ENCODE peak calls at places on chromosome 10, in five cellular contexts. W is GM23248; S is H9; E is CD4-positive, CD25-positive, alpha-beta regulatory T cell; B is left lung. Y is an unnamed sample. For H3K4me1 and H3K27me3, the result is how much of the 10 kb centered on the place peaks cover.

GRCh38 chr10:23198610-23198939 is 6.5 kb downstream of the PTF1A start:
- DNase-seq in W (no peak), S (no peak), E (no peak), B (no peak), Y (no peak)

GRCh38 chr10:60615551-60615950 is 162.7 kb upstream of the CDK1 start:
- DNase-seq in W (no peak), S (no peak), E (no peak), B (no peak), Y (no peak)

GRCh38 chr10:35643976-35644799 is 2.1 kb upstream of the FZD8 start:
- DNase-seq in W (peak), S (peak), E (no peak), B (no peak), Y (peak)

GRCh38 chr10:72334832-72335393 is 19.8 kb downstream of the DNAJB12 start:
- DNase-seq in W (no peak), S (peak), E (peak), B (peak), Y (peak)

GRCh38 chr10:92590623-92591549 is 2.0 kb upstream of the KIF11 start:
- DNase-seq in W (peak), S (peak), E (no peak), B (no peak), Y (peak)

GRCh38 chr10:128808921-128809440 is 658.1 kb upstream of the MGMT start:
- DNase-seq in W (no peak), S (no peak), E (no peak), B (no peak), Y (peak)

GRCh38 chr10:101771380-101771779 is 4.5 kb downstream of the FGF8 start:
- DNase-seq in W (no peak), S (no peak), E (no peak), B (no peak), Y (no peak)

GRCh38 chr10:101106351-101106750 is 24.7 kb upstream of the TLX1 start:
- DNase-seq in W (no peak), S (no peak), E (no peak), B (no peak), Y (no peak)

GRCh38 chr10:42961156-42961589 is 115.7 kb upstream of the RET start:
- DNase-seq in W (no peak), S (peak), E (no peak), B (no peak), Y (peak)

GRCh38 chr10:105770813-105771212 is 1129.7 kb downstream of the SORCS3 start:
- DNase-seq in W (no peak), S (no peak), E (no peak), B (no peak), Y (no peak)
- H3K4me1 ChIP-seq in W (under half), S (under half), E (under half), B (under half), Y (under half)

DNA sequence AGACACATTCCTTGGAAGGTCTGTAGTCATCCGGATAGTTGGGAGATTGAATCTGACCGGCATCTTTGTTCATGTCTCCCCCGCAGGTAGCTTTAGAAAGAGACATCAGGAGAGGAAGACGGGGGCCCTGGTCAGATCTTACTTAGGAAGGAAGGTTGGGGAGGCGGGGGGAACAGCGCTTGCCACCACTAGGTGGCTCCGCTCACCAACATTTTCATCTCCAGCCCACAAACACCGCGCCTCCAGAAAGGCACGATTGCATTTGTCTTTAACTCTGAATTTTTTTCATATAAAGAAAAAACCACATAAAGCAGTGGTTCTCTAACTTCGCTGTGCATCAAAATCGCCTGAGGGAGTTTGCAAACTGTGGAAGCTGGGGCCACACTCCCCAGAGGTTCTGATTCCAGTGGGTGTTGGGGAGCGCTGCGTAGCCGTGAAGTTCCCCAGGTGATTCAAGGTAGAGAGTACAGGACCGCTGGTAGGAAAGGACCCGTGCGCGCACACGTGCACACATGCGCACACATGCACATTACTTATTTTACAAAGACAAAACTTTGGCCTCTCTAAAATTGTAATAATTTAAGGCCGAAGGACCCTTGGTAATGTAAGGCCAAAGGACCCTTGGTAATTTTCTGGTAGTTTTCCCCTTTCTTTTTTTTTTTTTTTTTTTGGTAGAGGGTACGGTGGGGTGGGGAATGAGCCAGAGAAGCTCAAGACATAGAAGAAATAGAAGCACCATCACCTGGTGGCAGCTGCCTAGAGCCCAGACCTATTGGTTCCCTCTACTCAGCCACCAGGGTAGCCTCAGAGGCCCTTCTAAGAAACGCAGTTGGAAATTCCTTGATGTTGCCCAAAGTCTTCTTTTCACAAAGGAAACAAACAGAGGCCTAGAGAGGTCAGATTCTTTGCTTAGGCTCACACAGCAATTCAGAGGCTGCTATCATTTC is 37.4 kb upstream of the OPALIN start:
- DNase-seq in W (peak), S (peak), E (peak), B (peak), Y (peak)
- H3K27me3 ChIP-seq in W (half or more), S (under half), E (under half), B (half or more), Y (under half)

GRCh38 chr10:33337335-33337854 is 2.9 kb upstream of the NRP1 start:
- DNase-seq in W (peak), S (no peak), E (no peak), B (no peak), Y (peak)

GRCh38 chr10:33335550-33335799 is 1.0 kb upstream of the NRP1 start:
- DNase-seq in W (peak), S (peak), E (no peak), B (no peak), Y (no peak)

GRCh38 chr10:33335800-33336605 is 1.5 kb upstream of the NRP1 start:
- DNase-seq in W (peak), S (peak), E (no peak), B (peak), Y (peak)

GRCh38 chr10:33334839-33335549 is 527 bp upstream of the NRP1 start:
- DNase-seq in W (peak), S (peak), E (peak), B (peak), Y (peak)

DNA sequence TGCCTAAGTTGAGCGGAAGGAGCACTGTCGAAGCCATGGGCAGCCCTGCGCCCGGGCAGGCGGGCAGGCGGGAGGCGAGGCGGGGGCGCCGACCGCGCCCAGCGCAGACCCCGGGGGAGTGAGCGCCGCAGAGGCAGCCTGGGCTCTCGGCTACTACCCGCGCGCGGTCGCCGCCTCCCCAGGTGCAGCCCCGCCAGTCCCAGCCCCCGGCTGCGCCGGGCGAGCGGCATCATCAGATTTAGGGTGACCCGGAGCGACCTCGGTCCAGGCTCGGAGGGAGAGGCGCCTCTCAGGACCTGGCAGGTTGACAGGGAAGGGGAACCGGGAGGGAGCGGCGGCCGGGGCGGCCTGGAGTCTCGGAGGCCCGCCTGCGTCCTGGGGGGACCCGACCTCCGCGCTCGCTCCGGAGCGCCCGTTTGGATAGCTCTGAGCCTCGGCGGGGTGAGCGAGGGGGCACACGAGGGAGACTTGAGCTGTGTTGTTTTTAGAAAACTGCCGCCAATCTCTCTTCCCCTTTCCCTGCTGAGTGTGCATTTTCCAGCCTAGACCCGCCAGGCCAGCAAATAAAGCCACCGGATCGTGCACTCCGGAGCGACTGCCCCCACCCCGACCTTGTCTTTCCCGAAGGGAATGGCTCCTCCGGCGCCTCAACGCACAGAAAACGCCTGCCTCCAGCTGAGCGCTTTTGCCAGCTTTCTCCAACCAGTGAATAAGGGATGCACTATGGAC is 2.3 kb upstream of the NRP1 start:
- DNase-seq in W (peak), S (peak), E (no peak), B (peak), Y (peak)
- H3K27ac ChIP-seq in W (peak), S (no peak), E (no peak), B (peak), Y (peak)

GRCh38 chr10:5540886-5541285 is 16.1 kb downstream of the CALML3 start:
- DNase-seq in W (no peak), S (no peak), E (no peak), B (peak), Y (no peak)

GRCh38 chr10:5538446-5538845 is 13.7 kb downstream of the CALML3 start:
- DNase-seq in W (peak), S (no peak), E (no peak), B (peak), Y (peak)

GRCh38 chr10:5538892-5539651 is 14.3 kb downstream of the CALML3 start:
- DNase-seq in W (no peak), S (no peak), E (no peak), B (peak), Y (no peak)

GRCh38 chr10:5542100-5542499 is 17.3 kb downstream of the CALML3 start:
- DNase-seq in W (no peak), S (no peak), E (no peak), B (no peak), Y (no peak)

DNA sequence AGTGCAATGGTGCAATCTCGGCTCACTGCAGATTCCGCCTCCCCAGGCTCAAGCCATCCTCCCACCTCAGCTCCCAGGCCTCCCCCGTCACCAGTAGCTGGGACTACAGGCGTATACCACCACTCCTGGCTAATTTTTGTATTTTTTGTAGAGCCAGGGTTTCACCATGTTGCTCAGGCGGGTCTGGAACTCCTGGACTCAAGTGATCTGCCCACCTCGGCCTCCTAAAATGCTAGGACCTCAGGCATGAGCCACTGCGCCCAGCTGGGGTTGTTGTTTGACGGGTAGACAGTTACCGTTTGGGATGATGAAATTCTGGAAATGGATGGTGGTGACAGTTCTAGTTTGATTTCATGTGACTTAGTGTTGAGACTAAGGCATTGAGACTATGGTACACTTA is 15.3 kb downstream of the CALML3 start:
- DNase-seq in W (no peak), S (no peak), E (no peak), B (peak), Y (no peak)
- H3K4me1 ChIP-seq in W (under half), S (under half), E (under half), B (under half), Y (under half)

DNA sequence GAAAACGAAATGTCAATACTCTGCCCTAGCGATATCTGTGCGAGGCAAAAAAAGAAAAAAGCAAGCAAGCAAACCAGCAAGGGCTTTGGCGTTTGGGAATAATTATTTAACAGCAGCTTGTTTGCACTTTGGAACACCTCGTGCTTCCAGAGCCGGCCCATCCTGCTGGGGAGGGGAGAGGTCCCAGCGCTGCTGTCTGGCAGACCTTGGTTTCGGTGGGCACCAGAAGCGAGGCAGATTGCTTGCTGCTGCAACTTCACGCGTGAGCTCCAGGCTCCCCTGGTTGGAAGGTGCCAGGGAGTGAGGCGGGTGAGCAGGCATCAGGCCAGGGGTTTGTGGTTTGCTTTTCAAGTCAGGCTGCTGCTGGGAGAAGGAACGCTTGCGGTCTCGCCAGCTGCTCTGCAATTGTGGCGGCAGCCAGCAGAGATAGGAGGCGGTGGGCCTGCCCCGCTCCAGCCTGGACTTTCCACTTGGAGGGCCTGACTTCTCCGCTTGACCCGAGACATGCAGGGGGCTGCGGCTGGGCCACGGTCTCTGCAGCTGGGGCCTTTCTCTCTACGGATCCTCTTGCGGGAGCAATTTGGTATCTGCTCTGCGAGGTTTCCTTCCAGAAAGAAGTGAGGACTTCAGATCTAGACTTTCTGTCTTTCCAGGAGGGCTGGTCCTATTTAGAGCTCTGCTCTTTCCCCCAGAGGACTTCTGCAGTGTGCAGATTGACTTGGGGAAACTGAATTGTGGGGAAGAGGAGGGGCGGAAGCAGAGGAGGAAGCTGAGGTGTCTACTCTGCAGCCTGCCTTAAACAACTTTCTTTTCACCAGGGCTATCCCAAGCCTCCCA is 131.4 kb downstream of the PRPF18 start:
- DNase-seq in W (peak), S (peak), E (no peak), B (peak), Y (peak)
- H3K27me3 ChIP-seq in W (under half), S (under half), E (under half), B (under half), Y (under half)

Y was measured in aorta.